ENCODE peak calls at places on chromosomes 7 and 10, in four cellular contexts. Z is uterus, V is SJSA1, G is mesendoderm. O is an unnamed sample. For H3K27me3, the result is how much of the 10 kb centered on the place peaks cover.

GRCh38 chr7:132503415-132503814 is 72.9 kb downstream of the PLXNA4 start:
- DNase-seq in Z (no peak), V (no peak), G (peak), O (peak)

GRCh38 chr7:3760696-3761095 is 459.6 kb downstream of the SDK1 start:
- DNase-seq in Z (no peak), V (no peak), G (no peak), O (no peak)

GRCh38 chr7:129864042-129864441 is 88.7 kb downstream of the UBE2H start:
- DNase-seq in Z (peak), V (no peak), G (no peak), O (no peak)

GRCh38 chr10:132183046-132183445 is 3.7 kb upstream of the DPYSL4 start:
- DNase-seq in Z (no peak), V (no peak), G (no peak), O (no peak)

GRCh38 chr7:94022550-94022949 is 18.4 kb upstream of the BET1 start:
- DNase-seq in Z (no peak), V (no peak), G (no peak), O (no peak)

GRCh38 chr10:91210435-91210834 is 10.0 kb upstream of the PCGF5 start:
- DNase-seq in Z (no peak), V (no peak), G (no peak), O (no peak)

GRCh38 chr7:119733480-119733879 is 539.5 kb upstream of the KCND2 start:
- DNase-seq in Z (no peak), V (no peak), G (no peak), O (no peak)

GRCh38 chr10:92702301-92702916 is 12.7 kb downstream of the HHEX start:
- DNase-seq in Z (no peak), V (no peak), G (no peak), O (no peak)

GRCh38 chr10:88968316-88968882 is 15.8 kb upstream of the ACTA2 start:
- DNase-seq in Z (no peak), V (no peak), G (no peak), O (no peak)

GRCh38 chr10:85642421-85643170 is 724.0 kb downstream of the GRID1 start:
- DNase-seq in Z (no peak), V (peak), G (peak), O (no peak)

GRCh38 chr7:28865494-28866257 is 92.5 kb downstream of the TRIL start:
- DNase-seq in Z (no peak), V (no peak), G (peak), O (no peak)

GRCh38 chr10:69445094-69445493 is 6.2 kb upstream of the TSPAN15 start:
- DNase-seq in Z (no peak), V (no peak), G (no peak), O (no peak)

GRCh38 chr10:17025444-17026295 is 103.9 kb downstream of the CUBN start:
- DNase-seq in Z (no peak), V (peak), G (peak), O (no peak)

DNA sequence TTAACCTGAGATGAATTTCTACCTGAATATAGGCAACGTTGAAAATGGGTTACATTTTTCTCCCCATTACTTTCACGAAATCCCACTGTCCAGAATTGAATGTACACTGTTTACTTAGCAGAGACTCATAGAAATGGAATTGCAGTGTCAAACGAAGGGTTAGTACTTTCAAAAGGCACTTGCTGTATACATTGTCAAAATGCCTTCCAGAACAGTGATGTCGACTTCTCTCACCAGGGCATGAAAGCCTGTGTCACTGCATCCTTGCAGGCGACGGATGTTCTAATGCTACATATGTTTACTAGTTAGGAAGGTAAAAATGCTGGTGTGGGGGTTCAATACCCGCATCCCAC is 41.2 kb downstream of the TACC2 start:
- DNase-seq in Z (no peak), V (no peak), G (no peak), O (no peak)
- H3K27me3 ChIP-seq in Z (under half), V (under half), G (under half), O (under half)

DNA sequence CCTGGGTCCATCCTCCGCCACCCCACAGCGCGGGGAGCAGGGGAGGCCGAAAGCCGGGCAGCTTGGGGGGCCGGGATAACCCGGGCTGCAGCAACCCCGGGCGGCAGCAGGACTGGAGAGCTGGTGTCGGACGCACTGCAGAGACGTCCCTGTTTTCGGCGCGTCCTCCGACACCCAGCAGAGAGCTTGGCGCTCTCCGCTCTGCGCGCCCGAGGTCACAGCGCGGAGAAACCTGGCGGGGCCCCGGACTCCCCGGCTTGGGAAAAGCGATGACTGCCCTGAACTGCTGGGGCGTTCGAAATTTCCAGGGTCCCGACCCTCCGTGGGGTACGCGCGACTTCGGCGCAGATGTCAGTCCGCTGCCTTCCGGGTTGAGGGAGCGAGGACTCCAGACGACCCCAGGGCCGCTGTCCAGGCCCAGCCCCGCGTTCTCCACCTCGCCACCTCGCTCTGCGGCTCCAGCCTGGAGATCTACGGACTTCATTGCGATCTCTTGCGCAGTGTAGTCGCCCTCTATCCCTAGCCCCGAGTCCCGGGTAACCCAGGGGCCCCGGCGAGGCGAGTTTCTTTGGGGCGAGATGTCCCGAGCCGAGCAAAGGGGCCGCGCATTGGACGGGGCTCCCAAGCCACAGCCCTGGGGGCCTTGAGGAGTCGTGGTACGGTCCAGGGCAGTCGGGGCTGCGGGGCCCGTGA is 617 bp upstream of the FOXI2 start:
- DNase-seq in Z (no peak), V (no peak), G (no peak), O (peak)
- H3K27me3 ChIP-seq in Z (under half), V (under half), G (half or more), O (half or more)

GRCh38 chr10:3408603-3409365 is 236.2 kb upstream of the PITRM1 start:
- DNase-seq in Z (no peak), V (no peak), G (no peak), O (no peak)

GRCh38 chr10:3412646-3413045 is 240.1 kb upstream of the PITRM1 start:
- DNase-seq in Z (no peak), V (no peak), G (no peak), O (no peak)

GRCh38 chr10:3412071-3412582 is 239.5 kb upstream of the PITRM1 start:
- DNase-seq in Z (no peak), V (no peak), G (no peak), O (no peak)

GRCh38 chr10:3409928-3410327 is 237.3 kb upstream of the PITRM1 start:
- DNase-seq in Z (no peak), V (no peak), G (no peak), O (no peak)

GRCh38 chr10:3411044-3411443 is 238.5 kb upstream of the PITRM1 start:
- DNase-seq in Z (no peak), V (no peak), G (no peak), O (no peak)
- H3K27me3 ChIP-seq in Z (under half), V (under half), G (under half), O (under half)

DNA sequence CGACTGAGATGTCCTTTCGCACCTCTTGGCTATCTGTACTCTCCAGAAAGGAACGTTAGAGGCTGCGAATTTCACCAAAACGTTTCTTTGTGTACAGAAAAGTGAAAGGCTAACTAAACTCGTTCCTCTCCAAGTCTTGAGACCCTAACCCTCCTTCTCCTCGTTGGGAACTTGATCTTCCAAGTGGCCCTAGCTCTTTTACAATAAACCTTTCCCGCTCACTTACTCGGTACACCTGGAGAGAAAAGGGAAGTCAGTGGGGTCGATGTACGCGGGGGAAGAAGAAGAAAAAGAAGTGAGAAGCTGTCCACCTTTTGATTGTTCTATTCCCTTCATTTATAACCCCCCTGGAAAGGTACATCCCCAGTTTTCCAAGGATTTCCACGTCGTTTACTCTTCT is 164.9 kb upstream of the PPP1R3A start:
- DNase-seq in Z (no peak), V (no peak), G (peak), O (peak)
- H3K27me3 ChIP-seq in Z (under half), V (half or more), G (under half), O (half or more)

DNA sequence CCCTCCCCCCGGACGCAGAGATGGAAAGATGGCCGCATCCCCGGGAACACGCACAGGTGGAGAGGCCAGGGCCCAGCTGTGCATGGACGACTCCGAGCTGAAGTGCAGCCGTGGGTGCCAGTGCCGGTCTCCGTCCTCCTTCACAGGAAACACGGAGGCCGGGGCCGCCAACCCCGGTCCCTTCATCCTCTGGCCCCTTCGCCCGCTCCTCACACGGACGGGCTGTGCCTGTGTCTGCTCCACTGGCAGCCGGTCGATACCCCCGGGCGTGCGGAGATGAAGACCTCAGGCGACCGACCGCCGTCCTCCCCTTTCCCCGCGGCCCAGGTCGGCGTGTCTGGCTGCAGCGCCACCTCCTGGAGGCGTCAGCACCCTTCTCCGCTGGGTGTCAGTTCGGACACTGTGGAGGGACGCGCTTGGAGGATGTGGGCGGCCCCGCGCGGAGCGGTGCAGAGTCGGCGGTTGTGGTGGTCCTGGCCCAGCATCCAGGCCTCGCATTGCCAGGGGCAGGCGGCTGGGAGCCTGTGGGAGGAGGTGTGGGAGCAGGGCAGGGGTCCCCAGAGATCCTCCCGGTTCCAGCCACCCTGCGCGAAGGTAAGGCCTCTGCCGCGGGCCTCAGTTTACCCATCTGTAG is 9.9 kb downstream of the ZNF511 start:
- DNase-seq in Z (peak), V (no peak), G (peak), O (peak)
- H3K27me3 ChIP-seq in Z (under half), V (under half), G (under half), O (under half)

O was measured in H7.